ENCODE peak calls at places on chromosomes 6 and 20, in five cellular contexts. V, Y, H, O and T are unnamed samples.
A peak's percentile ranks its signal among the peaks of the same experiment; 100 is the strongest.

GRCh38 chr6:32462609-32463008 is 22.9 kb downstream of the HLA-DRA start:
- ATAC-seq in V (peak; percentile 95), Y (no peak), H (peak; percentile 96), O (no peak), T (peak; percentile 97)

GRCh38 chr20:1377341-1377871 is 15.4 kb downstream of the FKBP1A start:
- ATAC-seq in V (peak; percentile 90), Y (no peak), H (peak; percentile 76), O (no peak), T (peak; percentile 83)

GRCh38 chr6:159904497-159904911 is 13.7 kb downstream of the MAS1 start:
- ATAC-seq in V (no peak), Y (no peak), H (peak; percentile 61), O (no peak), T (no peak)

GRCh38 chr20:17961600-17961965 is 7.0 kb downstream of the SNX5 start:
- ATAC-seq in V (peak; percentile 1), Y (no peak), H (no peak), O (no peak), T (no peak)

GRCh38 chr6:47303383-47303782 is 6.3 kb downstream of the TNFRSF21 start:
- ATAC-seq in V (peak; percentile 95), Y (no peak), H (peak; percentile 82), O (no peak), T (peak; percentile 39)

GRCh38 chr6:139152892-139153271 is 18.0 kb downstream of the HECA start:
- ATAC-seq in V (peak; percentile 16), Y (no peak), H (peak; percentile 53), O (no peak), T (peak; percentile 64)

GRCh38 chr20:33392016-33392415 is 9.3 kb downstream of the CDK5RAP1 start:
- ATAC-seq in V (no peak), Y (no peak), H (no peak), O (no peak), T (no peak)

GRCh38 chr6:154469306-154469935 is 41.1 kb downstream of the CNKSR3 start:
- ATAC-seq in V (no peak), Y (no peak), H (no peak), O (no peak), T (no peak)

GRCh38 chr6:111736005-111736607 is 130.4 kb upstream of the TRAF3IP2 start:
- ATAC-seq in V (no peak), Y (no peak), H (no peak), O (no peak), T (peak; percentile 42)

GRCh38 chr20:57618091-57618765 is 2.0 kb downstream of the ZBP1 start:
- ATAC-seq in V (no peak), Y (no peak), H (no peak), O (peak; percentile 72), T (peak; percentile 37)